ENCODE peak calls at places on chromosomes 7 and 10, in eight cellular contexts. N, R, Q, W, Y, O, S and I are unnamed samples.

GRCh38 chr7:103765891-103766290 is 223.6 kb downstream of the RELN start:
- DNase-seq in N (no peak), W (no peak), R (no peak), S (no peak), O (no peak), Q (no peak), Y (no peak), I (no peak)

GRCh38 chr10:580796-581195 is 108.7 kb downstream of the DIP2C start:
- DNase-seq in Y (peak), W (peak), S (no peak), O (peak), R (peak), N (no peak), Q (no peak), I (peak)

GRCh38 chr10:62805139-62806092 is 896 bp downstream of the ADO start:
- DNase-seq in R (no peak), S (peak), W (no peak), Y (no peak), N (no peak), O (no peak), Q (peak), I (peak)

GRCh38 chr10:48800283-48800675 is 115.6 kb downstream of the WDFY4 start:
- DNase-seq in O (no peak), W (no peak), S (no peak), Q (no peak), Y (no peak), N (no peak), R (no peak), I (no peak)

GRCh38 chr10:14578060-14578952 is 196.4 kb downstream of the FAM107B start:
- DNase-seq in Q (no peak), W (no peak), N (no peak), O (no peak), Y (peak), R (no peak), S (no peak), I (peak)

GRCh38 chr10:5566606-5567005 is 41.8 kb downstream of the CALML3 start:
- DNase-seq in O (no peak), R (no peak), N (no peak), S (no peak), Q (no peak), W (no peak), Y (no peak), I (no peak)

GRCh38 chr7:83798489-83798888 is 149.6 kb upstream of the SEMA3E start:
- DNase-seq in W (no peak), N (no peak), S (no peak), Y (no peak), Q (no peak), R (no peak), O (no peak), I (no peak)

GRCh38 chr10:69644658-69645295 is 14.7 kb downstream of the FAM241B start:
- DNase-seq in N (peak), R (peak), Q (peak), Y (peak), W (peak), O (peak), S (peak), I (peak)

GRCh38 chr10:73910764-73911552 is at the start of gene PLAU:
- DNase-seq in N (no peak), Y (no peak), Q (no peak), O (no peak), R (no peak), W (no peak), S (peak), I (peak)

GRCh38 chr7:89182116-89182515 is 386.6 kb upstream of the TEX47 start:
- DNase-seq in Y (no peak), Q (no peak), O (no peak), R (no peak), W (no peak), S (no peak), N (no peak), I (no peak)

GRCh38 chr7:134920026-134920758 is 66.1 kb upstream of the AGBL3 start:
- DNase-seq in Q (no peak), W (peak), R (peak), S (no peak), Y (peak), N (no peak), O (peak), I (peak)

GRCh38 chr10:63765126-63765525 is 243.9 kb downstream of the REEP3 start:
- DNase-seq in W (no peak), N (no peak), S (no peak), Q (no peak), O (no peak), Y (no peak), R (no peak), I (no peak)

GRCh38 chr10:118485641-118486040 is 109.8 kb downstream of the PRLHR start:
- DNase-seq in R (no peak), W (no peak), Q (no peak), S (no peak), O (no peak), Y (no peak), N (no peak), I (no peak)

GRCh38 chr7:94698275-94698674 is 42.3 kb upstream of the SGCE start:
- DNase-seq in R (peak), Y (peak), Q (no peak), S (no peak), W (peak), N (no peak), O (peak), I (peak)

GRCh38 chr10:131453772-131454634 is 142.5 kb upstream of the TCERG1L start:
- DNase-seq in Y (no peak), R (no peak), N (peak), O (no peak), W (no peak), S (peak), Q (peak), I (no peak)

GRCh38 chr10:51063659-51064535 is 10.4 kb upstream of the PRKG1 start:
- DNase-seq in N (no peak), Q (no peak), S (no peak), O (no peak), W (peak), R (peak), Y (peak), I (no peak)

GRCh38 chr7:100978300-100978699 is 8.9 kb downstream of the MUC12 start:
- DNase-seq in Q (no peak), O (no peak), R (no peak), W (no peak), Y (no peak), N (no peak), S (no peak), I (no peak)

GRCh38 chr10:74333174-74333573 is 182.2 kb downstream of the ADK start:
- DNase-seq in N (no peak), R (peak), W (peak), Y (no peak), Q (no peak), O (peak), S (no peak), I (peak)